ENCODE peak calls at places on chromosomes 5 and 9, in seven cellular contexts. S is right lobe of liver, W is PC-3, R is neural crest cell, N is AG10803, O is endothelial cell of umbilical vein, D is stomach. E is an unnamed sample.

GRCh38 chr9:34540826-34541225 is 18.0 kb upstream of the ENHO start:
- DNase-seq in S (no peak), W (peak), R (no peak), N (peak), O (peak), D (no peak), E (no peak)

GRCh38 chr9:80885894-80886293 is 803.5 kb downstream of the TLE1 start:
- DNase-seq in S (no peak), W (peak), R (no peak), N (no peak), O (no peak), D (no peak), E (no peak)

GRCh38 chr5:2914022-2914661 is 162.7 kb upstream of the IRX2 start:
- DNase-seq in S (peak), W (no peak), R (no peak), N (no peak), O (no peak), D (no peak), E (no peak)

GRCh38 chr9:99593621-99594020 is 228.1 kb upstream of the NR4A3 start:
- DNase-seq in S (no peak), W (no peak), R (no peak), N (no peak), O (no peak), D (no peak), E (no peak)

GRCh38 chr9:131096490-131097258 is at the start of gene AIF1L:
- DNase-seq in S (no peak), W (peak), R (peak), N (no peak), O (peak), D (peak), E (no peak)

GRCh38 chr9:133563286-133564213 is 29.0 kb downstream of the ADAMTSL2 start:
- DNase-seq in S (no peak), W (peak), R (no peak), N (peak), O (no peak), D (no peak), E (no peak)

GRCh38 chr5:76673125-76673524 is 42.8 kb upstream of the F2R start:
- DNase-seq in S (no peak), W (no peak), R (no peak), N (no peak), O (no peak), D (no peak), E (no peak)

GRCh38 chr5:32109236-32109635 is 64.9 kb downstream of the GOLPH3 start:
- DNase-seq in S (no peak), W (no peak), R (no peak), N (peak), O (peak), D (no peak), E (no peak)

GRCh38 chr5:6710078-6710477 is 3.2 kb upstream of the TENT4A start:
- DNase-seq in S (peak), W (peak), R (no peak), N (no peak), O (no peak), D (no peak), E (no peak)

GRCh38 chr9:127572961-127573727 is 38.9 kb upstream of the STXBP1 start:
- DNase-seq in S (no peak), W (peak), R (no peak), N (peak), O (no peak), D (no peak), E (no peak)

GRCh38 chr5:39158127-39158593 is 61.2 kb downstream of the FYB1 start:
- DNase-seq in S (no peak), W (peak), R (no peak), N (peak), O (peak), D (peak), E (no peak)

GRCh38 chr9:136021171-136021890 is 60.2 kb upstream of the UBAC1 start:
- DNase-seq in S (no peak), W (no peak), R (no peak), N (no peak), O (no peak), D (no peak), E (no peak)

GRCh38 chr5:5353681-5354080 is 68.8 kb upstream of the ICE1 start:
- DNase-seq in S (no peak), W (no peak), R (no peak), N (no peak), O (no peak), D (no peak), E (no peak)

GRCh38 chr9:91711755-91712591 is 238.1 kb downstream of the ROR2 start:
- DNase-seq in S (no peak), W (peak), R (no peak), N (peak), O (no peak), D (no peak), E (peak)

GRCh38 chr9:70044450-70045307 is 1.0 kb downstream of the MAMDC2 start:
- DNase-seq in S (no peak), W (no peak), R (no peak), N (peak), O (peak), D (peak), E (no peak)

GRCh38 chr9:70865471-70865870 is 255.9 kb downstream of the TRPM3 start:
- DNase-seq in S (no peak), W (no peak), R (no peak), N (no peak), O (no peak), D (no peak), E (no peak)

GRCh38 chr5:112077180-112077579 is 320.2 kb upstream of the NREP start:
- DNase-seq in S (no peak), W (no peak), R (no peak), N (peak), O (no peak), D (no peak), E (peak)

GRCh38 chr5:15995206-15996052 is 184.2 kb downstream of the MARCHF11 start:
- DNase-seq in S (no peak), W (peak), R (no peak), N (peak), O (peak), D (no peak), E (no peak)

GRCh38 chr5:163260961-163261360 is 176.4 kb upstream of the CCNG1 start:
- DNase-seq in S (no peak), W (no peak), R (no peak), N (no peak), O (peak), D (no peak), E (no peak)

GRCh38 chr9:89750117-89750551 is 145.3 kb downstream of the GADD45G start:
- DNase-seq in S (no peak), W (no peak), R (no peak), N (peak), O (no peak), D (no peak), E (no peak)

GRCh38 chr5:131107128-131107527 is 57.9 kb downstream of the HINT1 start:
- DNase-seq in S (no peak), W (no peak), R (no peak), N (no peak), O (no peak), D (no peak), E (no peak)

GRCh38 chr5:131112424-131112823 is 52.6 kb downstream of the HINT1 start:
- DNase-seq in S (no peak), W (no peak), R (no peak), N (no peak), O (no peak), D (no peak), E (no peak)

GRCh38 chr5:131114754-131115153 is 50.3 kb downstream of the HINT1 start:
- DNase-seq in S (no peak), W (peak), R (no peak), N (no peak), O (no peak), D (no peak), E (no peak)

GRCh38 chr5:131109540-131110255 is 55.4 kb downstream of the HINT1 start:
- DNase-seq in S (no peak), W (peak), R (peak), N (peak), O (peak), D (no peak), E (peak)

GRCh38 chr5:131110256-131110594 is 54.8 kb downstream of the HINT1 start:
- DNase-seq in S (no peak), W (no peak), R (no peak), N (no peak), O (no peak), D (no peak), E (no peak)
- TF ChIP-seq CTCF in S (no peak), W (no peak), R (no peak), N (no peak), O (no peak), D (no peak), E (no peak)

GRCh38 chr9:137295313-137296213 is 6.5 kb downstream of the NRARP start:
- DNase-seq in S (no peak), W (peak), R (peak), N (no peak), O (peak), D (peak), E (peak)
- TF ChIP-seq CTCF in S (peak), W (no peak), R (peak), N (peak), O (peak), D (peak), E (peak)

GRCh38 chr9:112366591-112366990 is 13.3 kb upstream of the HSDL2 start:
- DNase-seq in S (no peak), W (no peak), R (no peak), N (no peak), O (no peak), D (no peak), E (no peak)
- TF ChIP-seq CTCF in S (peak), W (peak), R (no peak), N (peak), O (peak), D (no peak), E (no peak)

GRCh38 chr5:82418608-82418950 is 140.4 kb upstream of the RPS23 start:
- DNase-seq in S (no peak), W (no peak), R (no peak), N (no peak), O (no peak), D (no peak), E (no peak)

GRCh38 chr5:82419559-82420332 is 141.6 kb upstream of the RPS23 start:
- DNase-seq in S (no peak), W (no peak), R (no peak), N (no peak), O (no peak), D (no peak), E (no peak)

GRCh38 chr5:82422751-82423181 is 144.6 kb upstream of the RPS23 start:
- DNase-seq in S (no peak), W (no peak), R (no peak), N (peak), O (peak), D (no peak), E (no peak)

GRCh38 chr5:82422001-82422740 is 144.0 kb upstream of the RPS23 start:
- DNase-seq in S (no peak), W (no peak), R (no peak), N (no peak), O (no peak), D (no peak), E (no peak)

GRCh38 chr5:82421119-82421518 is 143.0 kb upstream of the RPS23 start:
- DNase-seq in S (no peak), W (peak), R (no peak), N (peak), O (peak), D (no peak), E (no peak)
- TF ChIP-seq CTCF in S (no peak), W (peak), R (no peak), N (peak), O (no peak), D (no peak), E (no peak)

DNA sequence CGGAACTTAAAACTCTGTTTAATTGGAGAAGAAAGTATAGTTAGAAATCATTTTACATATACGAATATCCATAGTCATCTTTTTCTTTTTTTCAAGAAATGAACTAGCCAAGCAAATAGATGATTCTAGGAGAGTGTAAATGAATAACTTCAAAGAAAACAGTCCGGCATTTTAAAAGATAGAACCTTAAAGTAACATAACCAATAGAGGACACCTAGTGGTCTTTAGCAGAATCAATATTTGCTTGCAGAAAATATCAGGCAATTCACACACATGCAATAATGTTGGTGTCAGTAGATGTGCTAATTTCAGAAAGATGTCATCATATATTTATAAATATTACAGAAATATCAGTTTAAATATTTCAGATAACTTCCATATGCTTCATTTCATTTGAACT is 57.1 kb downstream of the HCN1 start:
- DNase-seq in S (no peak), W (peak), R (no peak), N (no peak), O (no peak), D (no peak), E (no peak)
- TF ChIP-seq CTCF in S (peak), W (peak), R (peak), N (peak), O (no peak), D (no peak), E (no peak)

DNA sequence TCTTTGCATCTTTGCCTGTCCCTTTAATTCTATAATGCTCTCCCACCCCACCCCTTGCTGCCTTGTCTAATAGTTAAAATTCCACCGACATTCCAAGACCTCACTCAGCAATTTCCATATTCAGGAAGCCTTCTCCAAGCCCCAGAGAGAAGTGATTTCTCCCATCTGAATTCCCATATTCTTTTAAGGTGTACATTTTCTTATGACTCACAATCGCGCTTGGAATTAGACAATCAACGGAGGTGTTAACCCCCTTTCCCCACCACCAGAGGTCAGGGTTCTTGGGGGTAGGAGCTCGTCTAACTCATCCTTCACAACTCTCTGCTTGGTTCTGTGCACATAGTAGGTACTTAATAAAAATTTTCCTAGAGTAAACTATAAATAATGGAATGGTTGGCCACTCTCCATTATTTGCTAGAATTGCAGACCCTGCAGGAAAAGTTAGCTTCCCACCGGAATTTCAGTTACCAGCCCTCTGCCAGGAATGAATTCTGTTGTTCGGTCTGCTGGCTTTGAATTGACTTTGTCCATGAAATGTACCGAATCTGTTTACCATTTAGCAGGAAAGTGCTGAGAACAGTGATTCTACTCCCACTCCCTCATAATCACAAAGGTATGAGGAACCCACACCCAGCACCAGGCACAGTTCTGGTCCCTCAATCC is 5.0 kb downstream of the KCNIP1 start:
- DNase-seq in S (no peak), W (no peak), R (no peak), N (no peak), O (peak), D (no peak), E (no peak)
- TF ChIP-seq CTCF in S (no peak), W (no peak), R (no peak), N (no peak), O (no peak), D (no peak), E (no peak)

DNA sequence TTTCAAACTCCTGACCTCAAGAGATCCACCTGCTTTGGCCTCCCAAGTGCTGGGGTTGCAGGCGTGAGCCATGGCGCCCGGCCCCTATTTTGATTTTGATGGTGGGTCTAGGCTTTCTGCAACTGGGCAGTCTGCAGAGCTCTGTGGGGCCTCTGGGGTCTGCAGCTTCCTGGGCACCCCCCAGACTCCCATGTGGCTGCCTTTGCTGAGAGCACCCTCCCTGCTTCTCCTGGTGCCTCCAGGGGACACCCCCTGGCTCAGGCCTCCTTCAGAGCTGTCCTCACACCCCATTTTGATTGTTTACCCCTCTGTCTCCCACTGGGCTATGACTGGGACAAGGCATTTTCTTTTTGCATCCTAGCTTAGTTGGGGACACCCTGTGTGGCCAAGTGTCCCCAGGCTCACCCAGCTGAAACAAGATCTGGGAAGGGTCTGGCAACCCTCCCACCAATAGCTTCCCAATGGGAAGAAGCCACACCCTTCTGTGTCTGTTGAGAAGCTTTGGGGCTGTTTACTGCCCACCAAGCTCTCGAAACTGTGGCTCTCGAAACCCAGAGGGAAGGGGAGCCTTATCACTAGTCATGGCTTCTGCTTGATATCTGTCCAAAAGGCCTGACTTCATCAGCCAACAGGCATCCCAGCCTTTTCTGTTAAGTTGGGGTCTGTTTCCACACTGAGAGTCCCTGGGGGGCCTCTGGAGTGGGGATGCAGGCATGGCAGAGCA is 204.4 kb upstream of the IER5L start:
- DNase-seq in S (no peak), W (no peak), R (no peak), N (no peak), O (no peak), D (no peak), E (no peak)
- TF ChIP-seq CTCF in S (no peak), W (no peak), R (no peak), N (no peak), O (no peak), D (no peak), E (no peak)

E was measured in GM20000.